ENCODE peak calls at places on chromosomes 13 and 19, in seven cellular contexts. Y is aorta; J is suprapubic skin; G is coronary artery; W is cardiac fibroblast; S is skeletal muscle cell; L is CD8-positive, alpha-beta T cell. C is an unnamed sample.

GRCh38 chr13:33657274-33657673 is 160.7 kb upstream of the RFC3 start:
- DNase-seq in Y (no peak), J (no peak), G (no peak), W (no peak), S (no peak), L (no peak), C (no peak)

GRCh38 chr13:50152655-50153309 is 137.5 kb downstream of the KCNRG start:
- DNase-seq in Y (no peak), J (no peak), G (no peak), W (no peak), S (no peak), L (no peak), C (no peak)

GRCh38 chr13:73981595-73981994 is 152.6 kb downstream of the KLF12 start:
- DNase-seq in Y (no peak), J (no peak), G (no peak), W (no peak), S (no peak), L (no peak), C (no peak)

GRCh38 chr19:14004619-14005380 is 1.3 kb downstream of the RFX1 start:
- DNase-seq in Y (peak), J (no peak), G (peak), W (peak), S (no peak), L (no peak), C (no peak)

GRCh38 chr13:40508112-40508511 is 158.3 kb downstream of the FOXO1 start:
- DNase-seq in Y (no peak), J (no peak), G (no peak), W (peak), S (no peak), L (no peak), C (no peak)

GRCh38 chr13:77325371-77325941 is 1.4 kb downstream of the MYCBP2 start:
- DNase-seq in Y (no peak), J (no peak), G (no peak), W (peak), S (no peak), L (no peak), C (no peak)

GRCh38 chr19:7916908-7917291 is 2.3 kb downstream of the TGFBR3L start:
- DNase-seq in Y (no peak), J (peak), G (no peak), W (no peak), S (no peak), L (no peak), C (no peak)

GRCh38 chr13:113848020-113848419 is 15.9 kb downstream of the GAS6 start:
- DNase-seq in Y (peak), J (peak), G (peak), W (no peak), S (no peak), L (no peak), C (no peak)

GRCh38 chr19:35732540-35733179 is 9.6 kb downstream of the IGFLR1 start:
- DNase-seq in Y (peak), J (no peak), G (no peak), W (no peak), S (no peak), L (no peak), C (no peak)

GRCh38 chr19:17220207-17220758 is 5.1 kb downstream of the USE1 start:
- DNase-seq in Y (peak), J (no peak), G (no peak), W (peak), S (peak), L (no peak), C (no peak)

GRCh38 chr13:28161370-28161769 is 23.0 kb downstream of the PAN3 start:
- DNase-seq in Y (no peak), J (no peak), G (no peak), W (peak), S (no peak), L (no peak), C (no peak)

GRCh38 chr13:22311734-22312404 is 641.0 kb downstream of the FGF9 start:
- DNase-seq in Y (no peak), J (no peak), G (no peak), W (no peak), S (no peak), L (no peak), C (no peak)

GRCh38 chr13:72541674-72542073 is 185.8 kb downstream of the MZT1 start:
- DNase-seq in Y (no peak), J (no peak), G (no peak), W (no peak), S (no peak), L (no peak), C (no peak)

GRCh38 chr13:72537782-72538181 is 189.6 kb downstream of the MZT1 start:
- DNase-seq in Y (no peak), J (no peak), G (no peak), W (no peak), S (no peak), L (no peak), C (no peak)

GRCh38 chr13:72542241-72542640 is 185.2 kb downstream of the MZT1 start:
- DNase-seq in Y (no peak), J (no peak), G (no peak), W (no peak), S (no peak), L (no peak), C (no peak)

GRCh38 chr13:72540818-72541217 is 186.6 kb downstream of the MZT1 start:
- DNase-seq in Y (no peak), J (no peak), G (no peak), W (no peak), S (no peak), L (no peak), C (no peak)

GRCh38 chr13:72539925-72540324 is 187.5 kb downstream of the MZT1 start:
- DNase-seq in Y (no peak), J (no peak), G (no peak), W (no peak), S (no peak), L (no peak), C (no peak)
- H3K4me3 ChIP-seq in Y (no peak), J (no peak), G (no peak), W (no peak), S (no peak), L (no peak), C (no peak)

DNA sequence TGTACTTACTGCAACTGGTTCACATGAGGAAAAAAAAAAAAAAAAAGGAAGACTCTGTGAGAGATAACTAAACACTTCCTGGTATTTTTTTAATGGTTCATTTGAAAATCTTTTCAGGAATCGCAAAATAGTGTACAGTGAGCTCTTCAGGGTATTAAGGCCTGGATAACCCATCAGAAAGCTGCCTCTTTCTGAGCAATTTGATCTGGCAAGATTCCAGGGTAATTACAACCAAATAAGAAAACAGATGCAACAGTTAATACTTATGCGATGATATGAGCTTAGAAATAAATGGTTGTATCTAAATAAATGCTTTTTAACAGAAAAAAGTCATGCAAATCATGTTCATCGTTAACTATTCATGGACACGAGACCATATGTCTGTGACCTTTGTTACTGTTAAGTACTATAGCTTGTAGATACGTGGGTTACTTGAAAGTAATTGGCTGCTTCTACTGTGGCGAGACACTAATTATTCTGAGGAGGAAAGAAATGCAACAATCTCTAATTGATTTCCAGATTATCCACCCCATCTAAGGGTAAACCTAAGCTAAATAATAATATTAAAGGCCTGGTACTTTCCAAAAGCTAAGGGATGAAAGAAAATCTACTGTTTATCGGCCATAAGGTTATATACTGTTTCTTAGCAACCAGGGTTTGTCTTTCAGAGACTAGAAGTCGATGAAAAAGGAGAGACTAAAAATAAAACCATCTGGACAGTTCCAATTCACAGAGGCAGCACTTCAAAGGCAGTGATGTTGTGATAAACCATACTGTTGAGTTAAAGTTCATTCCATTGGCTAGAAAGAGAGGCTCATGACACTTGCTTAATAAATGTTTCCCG is 1.7 kb downstream of the EPSTI1 start:
- DNase-seq in Y (no peak), J (no peak), G (no peak), W (peak), S (no peak), L (no peak), C (no peak)
- H3K4me3 ChIP-seq in Y (no peak), J (peak), G (peak), W (peak), S (no peak), L (peak), C (no peak)

DNA sequence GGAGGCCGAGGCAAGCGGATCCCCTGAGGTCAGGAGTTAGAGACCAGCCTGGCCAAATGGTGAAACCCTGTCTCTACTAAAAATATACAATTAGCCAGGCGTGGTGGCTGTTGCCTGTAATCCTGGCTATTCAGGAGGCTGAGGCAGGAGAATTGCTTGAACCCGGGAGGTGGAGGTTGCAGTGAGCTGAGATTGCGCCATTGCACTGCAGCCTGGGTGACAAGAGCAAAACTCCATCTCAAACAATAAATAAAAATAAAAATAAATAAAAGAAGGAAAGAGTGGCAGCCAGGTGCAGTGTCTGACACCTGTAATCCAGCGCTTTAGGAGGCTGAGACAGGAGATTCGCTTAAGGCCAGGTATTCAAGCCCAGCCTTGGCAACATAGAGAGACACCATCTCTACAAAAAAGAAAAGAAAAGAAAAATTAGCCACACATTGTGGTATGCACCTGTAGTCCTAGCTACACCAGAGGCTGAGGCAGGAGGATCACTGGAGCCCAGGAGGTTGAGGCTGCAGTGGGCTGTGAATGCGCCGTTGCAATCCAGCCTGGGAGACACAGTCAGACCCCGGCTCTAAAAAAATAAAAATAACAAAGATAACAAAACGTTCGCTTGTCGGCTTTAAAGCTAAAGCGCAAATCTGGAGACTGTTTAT is 10.3 kb downstream of the ADAMTSL5 start:
- DNase-seq in Y (no peak), J (no peak), G (no peak), W (no peak), S (no peak), L (no peak), C (no peak)
- H3K4me3 ChIP-seq in Y (no peak), J (no peak), G (peak), W (no peak), S (no peak), L (no peak), C (no peak)

GRCh38 chr19:19022380-19022961 is 10.8 kb downstream of the SUGP2 start:
- DNase-seq in Y (no peak), J (no peak), G (no peak), W (no peak), S (no peak), L (no peak), C (peak)
- H3K4me3 ChIP-seq in Y (no peak), J (no peak), G (no peak), W (no peak), S (no peak), L (no peak), C (no peak)